ENCODE peak calls at places on chromosomes 11 and 22, in four cellular contexts. G, M, R and Z are unnamed samples.

GRCh38 chr11:29029452-29029851 is 921.3 kb downstream of the METTL15 start:
- DNase-seq in G (no peak), M (no peak), R (no peak), Z (no peak)

GRCh38 chr11:134845474-134846435 is 433.7 kb upstream of the B3GAT1 start:
- DNase-seq in G (no peak), M (no peak), R (no peak), Z (no peak)

GRCh38 chr22:30214703-30215405 is 31.7 kb downstream of the LIF start:
- DNase-seq in R (no peak), G (no peak), M (no peak), Z (no peak)

GRCh38 chr11:122748968-122749687 is 89.2 kb upstream of the CRTAM start:
- DNase-seq in R (no peak), G (peak), M (no peak), Z (peak)

GRCh38 chr11:60193687-60194433 is 11.0 kb upstream of the MS4A6A start:
- DNase-seq in R (no peak), M (peak), G (peak), Z (peak)

GRCh38 chr11:9726313-9727022 is 62.6 kb downstream of the SWAP70 start:
- DNase-seq in R (no peak), G (no peak), M (no peak), Z (no peak)

GRCh38 chr11:124769804-124770774 is 8.0 kb upstream of the ESAM start:
- DNase-seq in R (no peak), M (no peak), G (no peak), Z (no peak)

GRCh38 chr11:61967924-61968757 is 707 bp upstream of the FTH1 start:
- DNase-seq in G (peak), M (peak), R (peak), Z (no peak)

GRCh38 chr11:127925430-127925829 is 661.9 kb downstream of the ETS1 start:
- DNase-seq in M (no peak), R (no peak), G (no peak), Z (no peak)

GRCh38 chr11:37504925-37505324 is 906.9 kb upstream of the RAG2 start:
- DNase-seq in G (no peak), M (no peak), R (no peak), Z (peak)

GRCh38 chr11:69650832-69651344 is 9.9 kb downstream of the CCND1 start:
- DNase-seq in G (no peak), R (no peak), M (no peak), Z (no peak)